ENCODE peak calls at places on chromosome 2, in nine cellular contexts. R, N, V, C, U, D, I, Z and Q are unnamed samples.

GRCh38 chr2:38502107-38502506 is 100.6 kb downstream of the HNRNPLL start:
- DNase-seq in V (no peak), C (no peak), D (no peak), I (no peak), N (no peak), U (no peak), R (no peak), Z (no peak), Q (no peak)

GRCh38 chr2:49291619-49292018 is 137.3 kb upstream of the FSHR start:
- DNase-seq in V (no peak), Z (no peak), C (no peak), D (no peak), R (no peak), N (no peak), U (no peak), I (no peak), Q (no peak)

GRCh38 chr2:98479959-98480524 is 35.4 kb downstream of the INPP4A start:
- DNase-seq in V (peak; percentile 79), R (peak; percentile 65), I (peak; percentile 28), D (no peak), U (peak; percentile 83), C (no peak), N (peak; percentile 96), Z (peak; percentile 58), Q (no peak)

GRCh38 chr2:17245921-17246320 is 272.3 kb downstream of the RAD51AP2 start:
- DNase-seq in U (no peak), D (no peak), N (no peak), R (no peak), I (no peak), Z (no peak), C (no peak), V (no peak), Q (no peak)

GRCh38 chr2:11542275-11542819 is 8.5 kb downstream of the GREB1 start:
- DNase-seq in Z (no peak), I (no peak), R (no peak), C (no peak), N (no peak), V (no peak), U (no peak), D (no peak), Q (no peak)

GRCh38 chr2:240565267-240566202 is 2.7 kb upstream of the RNPEPL1 start:
- DNase-seq in C (no peak), R (peak; percentile 70), V (peak; percentile 91), Z (peak; percentile 72), U (peak; percentile 86), N (no peak), I (peak; percentile 31), D (no peak), Q (no peak)

GRCh38 chr2:9333591-9334171 is 89.6 kb downstream of the ITGB1BP1 start:
- DNase-seq in V (peak; percentile 72), I (peak; percentile 77), C (no peak), D (peak; percentile 17), R (peak; percentile 73), U (peak; percentile 92), Z (peak; percentile 41), N (peak; percentile 50), Q (peak; percentile 20)

GRCh38 chr2:71672011-71672639 is 218.8 kb downstream of the DYSF start:
- DNase-seq in Z (no peak), R (no peak), I (peak; percentile 58), N (no peak), D (no peak), C (no peak), U (no peak), V (no peak), Q (no peak)

GRCh38 chr2:187916799-187917198 is 362.6 kb upstream of the TFPI start:
- DNase-seq in C (no peak), R (no peak), U (no peak), N (no peak), Z (no peak), D (no peak), I (no peak), V (no peak), Q (no peak)

GRCh38 chr2:16239296-16239850 is 299.0 kb downstream of the MYCN start:
- DNase-seq in Z (no peak), N (no peak), I (no peak), V (no peak), R (no peak), U (no peak), D (no peak), C (no peak), Q (no peak)

GRCh38 chr2:25250331-25251031 is 82.1 kb upstream of the POMC start:
- DNase-seq in D (no peak), Z (no peak), R (no peak), V (no peak), N (no peak), I (peak; percentile 23), C (no peak), U (peak; percentile 6), Q (peak; percentile 71)

GRCh38 chr2:148719941-148720436 is 75.4 kb downstream of the EPC2 start:
- DNase-seq in N (no peak), R (no peak), V (no peak), I (no peak), U (no peak), D (no peak), Z (no peak), C (no peak), Q (no peak)

GRCh38 chr2:97995026-97995733 is 568 bp downstream of the TMEM131 start:
- DNase-seq in R (peak; percentile 19), V (peak; percentile 52), D (peak; percentile 63), N (no peak), I (peak; percentile 79), Z (peak; percentile 57), U (peak; percentile 83), C (peak; percentile 26), Q (no peak)

GRCh38 chr2:121288454-121289231 is 3.6 kb upstream of the TFCP2L1 start:
- DNase-seq in U (no peak), C (no peak), R (no peak), Z (no peak), V (no peak), I (no peak), N (no peak), D (no peak), Q (no peak)

GRCh38 chr2:170761572-170761971 is 8.6 kb upstream of the ERICH2 start:
- DNase-seq in D (no peak), C (no peak), I (no peak), R (no peak), U (no peak), N (no peak), V (no peak), Z (no peak), Q (no peak)

GRCh38 chr2:81050580-81050979 is 746.0 kb upstream of the LRRTM1 start:
- DNase-seq in I (no peak), N (no peak), R (no peak), D (no peak), C (no peak), V (no peak), U (no peak), Z (no peak), Q (no peak)
- H3K27ac ChIP-seq in I (no peak overlapping the region), N (no peak overlapping the region), R (no peak overlapping the region), D (no peak overlapping the region), C (no peak overlapping the region), V (no peak overlapping the region), U (no peak overlapping the region), Z (no peak overlapping the region), Q (no peak overlapping the region)

GRCh38 chr2:176453784-176454183 is 184.5 kb downstream of the MTX2 start:
- DNase-seq in N (no peak), D (no peak), I (no peak), V (no peak), R (no peak), Z (no peak), U (no peak), C (no peak), Q (no peak)

GRCh38 chr2:176446718-176447414 is 177.6 kb downstream of the MTX2 start:
- DNase-seq in C (no peak), V (no peak), U (peak; percentile 45), N (no peak), R (no peak), I (no peak), D (no peak), Z (no peak), Q (no peak)

GRCh38 chr2:176445831-176446433 is 176.7 kb downstream of the MTX2 start:
- DNase-seq in Z (no peak), U (peak; percentile 78), D (no peak), V (no peak), I (no peak), C (no peak), N (peak; percentile 5), R (no peak), Q (no peak)

GRCh38 chr2:176447616-176448015 is 178.4 kb downstream of the MTX2 start:
- DNase-seq in C (no peak), R (no peak), U (no peak), D (no peak), I (no peak), N (no peak), V (no peak), Z (no peak), Q (no peak)

GRCh38 chr2:176449852-176450251 is 180.6 kb downstream of the MTX2 start:
- DNase-seq in R (no peak), N (no peak), C (no peak), U (peak; percentile 36), Z (no peak), V (no peak), D (no peak), I (no peak), Q (no peak)
- H3K27ac ChIP-seq in R (no peak overlapping the region), N (no peak overlapping the region), C (no peak overlapping the region), U (no peak overlapping the region), Z (no peak overlapping the region), V (no peak overlapping the region), D (no peak overlapping the region), I (no peak overlapping the region), Q (no peak overlapping the region)

DNA sequence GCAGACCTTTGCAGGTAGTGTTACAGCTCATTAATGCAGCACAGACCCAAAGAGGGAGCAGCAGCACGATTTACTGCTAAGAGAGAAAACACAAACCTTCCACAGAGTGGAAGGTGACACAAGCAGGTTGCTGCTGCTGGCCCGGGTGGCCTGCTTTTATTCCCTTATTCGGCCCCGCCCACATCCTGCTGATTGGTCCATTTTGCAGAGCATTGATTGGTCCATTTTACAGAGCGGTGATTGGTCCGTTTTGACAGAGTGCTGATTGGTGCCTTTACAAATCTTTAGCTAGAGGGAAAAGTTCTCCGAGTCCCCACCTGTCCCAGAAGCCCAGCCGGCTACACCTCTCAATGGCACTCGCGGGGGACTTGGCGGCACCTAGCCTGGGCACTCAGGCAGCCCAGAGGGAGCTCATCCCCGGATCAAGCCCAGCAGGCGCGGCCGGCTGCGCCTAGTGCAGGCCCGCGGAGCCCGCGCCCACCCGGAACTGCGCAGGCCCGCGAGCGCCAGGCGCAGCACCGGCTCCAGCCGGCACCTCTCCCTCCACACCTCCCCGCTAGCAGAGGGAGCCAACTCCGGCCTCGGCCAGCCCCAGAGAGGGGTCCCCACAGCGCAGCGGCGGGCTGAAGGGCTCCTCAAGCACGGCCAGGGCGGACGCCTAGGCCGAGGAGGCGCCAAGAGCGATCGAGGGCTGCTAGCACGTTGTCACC is 825.6 kb upstream of the HS6ST1 start:
- DNase-seq in R (no peak), D (no peak), Z (no peak), U (no peak), N (no peak), I (no peak), C (no peak), V (no peak), Q (no peak)
- H3K27ac ChIP-seq in R (no peak overlapping the region), D (no peak overlapping the region), Z (no peak overlapping the region), U (no peak overlapping the region), N (no peak overlapping the region), I (no peak overlapping the region), C (no peak overlapping the region), V (no peak overlapping the region), Q (no peak overlapping the region)

DNA sequence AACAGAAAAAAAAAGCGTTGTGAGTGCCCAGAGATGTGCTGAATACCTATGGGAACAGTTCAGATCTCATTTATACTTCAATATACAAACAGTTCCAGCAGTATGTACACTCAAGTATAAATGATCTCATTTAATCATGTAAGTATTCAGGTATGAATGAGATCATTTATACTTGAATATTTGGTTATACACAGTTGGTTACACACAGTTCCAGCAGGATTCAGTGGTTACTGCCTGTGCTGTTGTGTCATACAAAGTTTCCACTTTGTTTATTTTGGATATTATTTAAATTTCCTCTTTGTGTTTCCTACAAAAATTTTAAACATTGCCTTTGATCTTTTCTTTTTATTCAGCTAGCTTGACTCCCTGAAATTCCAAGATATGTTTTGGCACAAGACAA is 293.5 kb upstream of the SLC39A10 start:
- DNase-seq in D (no peak), I (no peak), R (no peak), V (no peak), U (peak; percentile 78), N (peak; percentile 41), C (no peak), Z (no peak), Q (no peak)
- H3K27ac ChIP-seq in D (no peak overlapping the region), I (no peak overlapping the region), R (no peak overlapping the region), V (no peak overlapping the region), U (peak overlapping the region; percentile 67), N (peak overlapping the region; percentile 82), C (no peak overlapping the region), Z (no peak overlapping the region), Q (peak overlapping the region; percentile 22)